ENCODE peak calls at places on chromosomes 7 and 10, in six cellular contexts. O is NCI-H510A treated with DMSO at 0.1 percent for 48 hours, H is fibroblast of pulmonary artery, D is heart right ventricle, Q is upper lobe of right lung, C is GM04503. Y is an unnamed sample.

GRCh38 chr10:119466655-119467054 is 75.9 kb downstream of the RGS10 start:
- DNase-seq in O (no peak), H (no peak), D (no peak), Q (no peak), C (no peak), Y (peak; percentile 6)

GRCh38 chr10:130138479-130138866 is 2.3 kb downstream of the GLRX3 start:
- DNase-seq in O (peak; percentile 87), H (peak; percentile 40), D (no peak), Q (no peak), C (no peak), Y (peak; percentile 45)

GRCh38 chr7:3309140-3309539 is 8.1 kb downstream of the SDK1 start:
- DNase-seq in O (no peak), H (peak; percentile 25), D (no peak), Q (no peak), C (no peak), Y (peak; percentile 32)

GRCh38 chr10:80949785-80950184 is 412.1 kb downstream of the SH2D4B start:
- DNase-seq in O (no peak), H (no peak), D (no peak), Q (no peak), C (no peak), Y (no peak)

GRCh38 chr10:3781458-3782098 is 3.4 kb downstream of the KLF6 start:
- DNase-seq in O (no peak), H (peak; percentile 75), D (peak; percentile 57), Q (peak; percentile 84), C (no peak), Y (peak; percentile 77)

GRCh38 chr10:70430489-70431445 is 10.7 kb downstream of the NODAL start:
- DNase-seq in O (no peak), H (peak; percentile 85), D (peak; percentile 89), Q (no peak), C (peak; percentile 21), Y (peak; percentile 90)

GRCh38 chr10:72173635-72174296 is 42.0 kb upstream of the ANAPC16 start:
- DNase-seq in O (no peak), H (no peak), D (no peak), Q (no peak), C (peak; percentile 5), Y (peak; percentile 41)

GRCh38 chr10:85593226-85593625 is 773.4 kb downstream of the GRID1 start:
- DNase-seq in O (no peak), H (no peak), D (no peak), Q (no peak), C (no peak), Y (no peak)

GRCh38 chr7:96327429-96327828 is 5.5 kb upstream of the SLC25A13 start:
- DNase-seq in O (peak; percentile 14), H (no peak), D (no peak), Q (no peak), C (no peak), Y (no peak)